ENCODE peak calls at places on chromosomes 16 and 17, in four cellular contexts. C is HepG2, U is HCT116, B is K562. P is an unnamed sample.
A peak's percentile ranks its signal among the peaks of the same experiment; 100 is the strongest.

GRCh38 chr17:61139219-61139618 is 260.4 kb upstream of the TBX2 start:
- DNase-seq in C (no peak), U (no peak), B (no peak), P (no peak)

GRCh38 chr16:4388275-4389021 is 16.8 kb downstream of the VASN start:
- DNase-seq in C (no peak), U (no peak), B (no peak), P (no peak)

GRCh38 chr17:31327534-31328526 is 6.4 kb upstream of the EVI2A start:
- DNase-seq in C (peak; percentile 52), U (no peak), B (no peak), P (no peak)

GRCh38 chr17:4043862-4044261 is 79.6 kb upstream of the ATP2A3 start:
- DNase-seq in C (no peak), U (no peak), B (no peak), P (no peak)

GRCh38 chr16:78727536-78727935 is 628.1 kb downstream of the WWOX start:
- DNase-seq in C (peak; percentile 73), U (no peak), B (peak; percentile 17), P (no peak)

GRCh38 chr16:23124315-23124714 is 24.9 kb downstream of the USP31 start:
- DNase-seq in C (no peak), U (no peak), B (no peak), P (no peak)

GRCh38 chr17:2655526-2655925 is 56.0 kb downstream of the CLUH start:
- DNase-seq in C (no peak), U (no peak), B (no peak), P (no peak)

GRCh38 chr16:644556-644955 is 2.9 kb downstream of the MCRIP2 start:
- DNase-seq in C (no peak), U (no peak), B (no peak), P (no peak)

GRCh38 chr17:47188266-47188665 is 829 bp downstream of the CDC27 start:
- DNase-seq in C (no peak), U (no peak), B (no peak), P (no peak)

GRCh38 chr16:53745753-53746258 is 41.9 kb downstream of the FTO start:
- DNase-seq in C (no peak), U (peak; percentile 59), B (peak; percentile 19), P (no peak)

GRCh38 chr16:85750021-85750826 is 672 bp downstream of the C16orf74 start:
- DNase-seq in C (no peak), U (no peak), B (peak; percentile 33), P (no peak)

GRCh38 chr16:66045626-66046025 is 320.9 kb upstream of the CDH5 start:
- DNase-seq in C (no peak), U (no peak), B (no peak), P (no peak)

GRCh38 chr16:23026777-23027362 is 122.4 kb downstream of the USP31 start:
- DNase-seq in C (peak; percentile 37), U (no peak), B (no peak), P (no peak)

GRCh38 chr17:59810894-59811153 is 81.9 kb downstream of the TUBD1 start:
- DNase-seq in C (no peak), U (no peak), B (no peak), P (no peak)

GRCh38 chr16:57536306-57537193 is at the start of gene CCDC102A:
- DNase-seq in C (no peak), U (no peak), B (peak; percentile 81), P (no peak)

GRCh38 chr17:36943250-36944220 is 5.2 kb upstream of the AATF start:
- DNase-seq in C (no peak), U (no peak), B (no peak), P (no peak)

GRCh38 chr16:1469693-1470201 is 5.1 kb downstream of the CLCN7 start:
- DNase-seq in C (no peak), U (no peak), B (no peak), P (no peak)

GRCh38 chr17:2990396-2990795 is 73.0 kb downstream of the OR1D5 start:
- DNase-seq in C (no peak), U (no peak), B (no peak), P (no peak)

GRCh38 chr16:89190150-89190958 is 10.0 kb downstream of the SLC22A31 start:
- DNase-seq in C (no peak), U (no peak), B (no peak), P (no peak)

GRCh38 chr17:71084219-71084618 is 914.9 kb downstream of the KCNJ2 start:
- DNase-seq in C (peak; percentile 26), U (peak; percentile 69), B (peak; percentile 6), P (no peak)

GRCh38 chr16:87391950-87392822 is at the start of gene MAP1LC3B:
- DNase-seq in C (peak; percentile 94), U (peak; percentile 92), B (peak; percentile 92), P (peak; percentile 78)

GRCh38 chr17:79838541-79839274 is 532 bp downstream of the CBX4 start:
- DNase-seq in C (no peak), U (no peak), B (peak; percentile 69), P (no peak)

GRCh38 chr16:82990155-82990554 is 363.4 kb downstream of the CDH13 start:
- DNase-seq in C (no peak), U (no peak), B (no peak), P (no peak)

GRCh38 chr16:12612598-12613101 is 191.0 kb downstream of the CPPED1 start:
- DNase-seq in C (peak; percentile 97), U (peak; percentile 93), B (peak; percentile 59), P (peak; percentile 39)

GRCh38 chr16:4272114-4272954 is 489 bp downstream of the TFAP4 start:
- DNase-seq in C (peak; percentile 35), U (no peak), B (peak; percentile 66), P (no peak)

GRCh38 chr16:59573528-59574271 is 839.6 kb upstream of the GOT2 start:
- DNase-seq in C (no peak), U (no peak), B (no peak), P (peak; percentile 41)

GRCh38 chr16:58002411-58002790 is 1.2 kb downstream of the USB1 start:
- DNase-seq in C (no peak), U (no peak), B (no peak), P (no peak)

GRCh38 chr17:45345554-45346254 is 28.9 kb upstream of the MAP3K14 start:
- DNase-seq in C (no peak), U (no peak), B (peak; percentile 49), P (no peak)

GRCh38 chr16:69706256-69706974 is 19.9 kb downstream of the NQO1 start:
- DNase-seq in C (no peak), U (no peak), B (no peak), P (no peak)

GRCh38 chr16:48963306-48963705 is 318.3 kb downstream of the CBLN1 start:
- DNase-seq in C (no peak), U (peak; percentile 42), B (no peak), P (no peak)

GRCh38 chr16:30488764-30489595 is 16.4 kb downstream of the ITGAL start:
- DNase-seq in C (peak; percentile 78), U (no peak), B (no peak), P (no peak)

GRCh38 chr16:30491229-30491628 is 18.7 kb downstream of the ITGAL start:
- DNase-seq in C (no peak), U (no peak), B (no peak), P (no peak)

GRCh38 chr16:30494028-30494427 is 21.5 kb downstream of the ITGAL start:
- DNase-seq in C (no peak), U (no peak), B (no peak), P (no peak)

GRCh38 chr16:30490210-30490609 is 17.7 kb downstream of the ITGAL start:
- DNase-seq in C (no peak), U (no peak), B (no peak), P (no peak)

GRCh38 chr16:30491744-30492308 is 19.3 kb downstream of the ITGAL start:
- DNase-seq in C (peak; percentile 56), U (no peak), B (peak; percentile 53), P (peak; percentile 20)
- TF ChIP-seq TCF7L2 in C (no peak), U (no peak), B (no peak), P (no peak)

GRCh38 chr17:39605492-39606433 is 2.0 kb downstream of the NEUROD2 start:
- DNase-seq in C (no peak), U (no peak), B (no peak), P (no peak)
- H3K4me3 ChIP-seq in C (no peak overlapping the region), U (no peak overlapping the region), B (no peak overlapping the region), P (peak overlapping the region; percentile 20)

GRCh38 chr17:38746004-38746892 is 1.9 kb downstream of the PCGF2 start:
- DNase-seq in C (peak; percentile 98), U (no peak), B (no peak), P (no peak)

GRCh38 chr17:38748329-38749221 is at the start of gene PCGF2:
- DNase-seq in C (peak; percentile 89), U (peak; percentile 71), B (peak; percentile 77), P (no peak)

GRCh38 chr17:38749222-38750043 is 1.3 kb upstream of the PCGF2 start:
- DNase-seq in C (peak; percentile 89), U (peak; percentile 56), B (peak; percentile 65), P (no peak)

GRCh38 chr17:38746893-38747384 is 1.2 kb downstream of the PCGF2 start:
- DNase-seq in C (no peak), U (no peak), B (no peak), P (no peak)

GRCh38 chr17:38747385-38748328 is 479 bp downstream of the PCGF2 start:
- DNase-seq in C (no peak), U (no peak), B (peak; percentile 89), P (no peak)
- TF ChIP-seq CTCF in C (peak; percentile 70), U (no peak), B (peak; percentile 15), P (no peak)

GRCh38 chr16:15434425-15435215 is at the start of gene BMERB1:
- DNase-seq in C (no peak), U (peak; percentile 12), B (no peak), P (no peak)
- TF ChIP-seq TCF7L2 in C (no peak), U (no peak), B (no peak), P (no peak)

GRCh38 chr17:74859439-74860228 is at the start of gene GRIN2C:
- DNase-seq in C (no peak), U (no peak), B (peak; percentile 63), P (no peak)
- H3K4me3 ChIP-seq in C (peak within 1 kb of the TSS; percentile 50), U (no peak within 1 kb of the TSS), B (peak within 1 kb of the TSS; percentile 24), P (peak within 1 kb of the TSS; percentile 24)

GRCh38 chr16:29646947-29647346 is 16.1 kb upstream of the SPN start:
- DNase-seq in C (no peak), U (no peak), B (no peak), P (no peak)

GRCh38 chr16:29645699-29646187 is 17.3 kb upstream of the SPN start:
- DNase-seq in C (peak; percentile 89), U (peak; percentile 49), B (peak; percentile 79), P (no peak)

GRCh38 chr16:29644338-29644857 is 18.6 kb upstream of the SPN start:
- DNase-seq in C (no peak), U (no peak), B (peak; percentile 5), P (no peak)

GRCh38 chr16:29644973-29645698 is 17.9 kb upstream of the SPN start:
- DNase-seq in C (no peak), U (no peak), B (peak; percentile 2), P (no peak)

GRCh38 chr16:29641561-29641960 is 21.5 kb upstream of the SPN start:
- DNase-seq in C (peak; percentile 53), U (no peak), B (peak; percentile 47), P (no peak)
- TF ChIP-seq CTCF in C (peak; percentile 59), U (peak; percentile 30), B (peak; percentile 50), P (no peak)

GRCh38 chr17:72887917-72888316 is 204.6 kb downstream of the SLC39A11 start:
- DNase-seq in C (no peak), U (no peak), B (no peak), P (no peak)
- TF ChIP-seq TCF7L2 in C (no peak), U (no peak), B (no peak), P (no peak)